ENCODE peak calls at places on chromosomes 1 and 21, in six cellular contexts. A, I, F, Z, C and J are unnamed samples.

GRCh38 chr1:9822490-9822889 is 1.3 kb downstream of the CLSTN1 start:
- DNase-seq in F (no peak), I (peak), A (no peak), C (peak), Z (no peak), J (peak)

GRCh38 chr1:37793773-37794371 is at the start of gene MANEAL:
- DNase-seq in I (peak), Z (peak), F (peak), C (peak), A (no peak), J (peak)

GRCh38 chr1:51567653-51568052 is 48.6 kb upstream of the EPS15 start:
- DNase-seq in I (no peak), C (peak), Z (no peak), A (no peak), F (peak), J (no peak)

GRCh38 chr1:184805667-184806295 is 51.1 kb upstream of the EDEM3 start:
- DNase-seq in F (peak), A (peak), Z (peak), I (peak), C (peak), J (peak)

GRCh38 chr21:39527664-39528381 is 76.1 kb downstream of the SH3BGR start:
- DNase-seq in I (no peak), F (no peak), A (no peak), Z (peak), C (no peak), J (no peak)

GRCh38 chr1:87329756-87330200 is 1.1 kb downstream of the LMO4 start:
- DNase-seq in F (peak), I (peak), C (peak), A (no peak), Z (no peak), J (peak)

GRCh38 chr1:21162740-21163464 is 13.8 kb downstream of the EIF4G3 start:
- DNase-seq in C (no peak), F (peak), A (no peak), Z (no peak), I (no peak), J (no peak)

GRCh38 chr1:221631551-221631950 is 110.3 kb downstream of the DUSP10 start:
- DNase-seq in Z (no peak), A (no peak), F (no peak), C (no peak), I (no peak), J (no peak)

GRCh38 chr1:103267893-103268292 is 159.6 kb upstream of the COL11A1 start:
- DNase-seq in I (no peak), C (no peak), F (no peak), A (no peak), Z (peak), J (no peak)

GRCh38 chr1:2134604-2135307 is 59.8 kb downstream of the FAAP20 start:
- DNase-seq in Z (no peak), F (no peak), C (no peak), A (no peak), I (no peak), J (no peak)

GRCh38 chr1:11132571-11133293 is 33.1 kb upstream of the EXOSC10 start:
- DNase-seq in A (no peak), Z (peak), F (no peak), I (no peak), C (no peak), J (no peak)

GRCh38 chr1:173269490-173270230 is 62.5 kb upstream of the TNFSF4 start:
- DNase-seq in Z (no peak), C (peak), F (peak), I (no peak), A (no peak), J (no peak)

GRCh38 chr1:115668579-115668978 is 26.8 kb downstream of the VANGL1 start:
- DNase-seq in A (no peak), F (no peak), C (peak), Z (no peak), I (no peak), J (no peak)

GRCh38 chr1:219782929-219783328 is 145.4 kb downstream of the SLC30A10 start:
- DNase-seq in C (no peak), A (no peak), I (no peak), Z (no peak), F (no peak), J (no peak)

GRCh38 chr1:111920221-111921024 is 69.0 kb downstream of the KCND3 start:
- DNase-seq in C (no peak), Z (no peak), I (no peak), F (no peak), A (no peak), J (no peak)

GRCh38 chr1:75794382-75794781 is 2.3 kb upstream of the MSH4 start:
- DNase-seq in Z (peak), C (no peak), I (no peak), A (no peak), F (no peak), J (no peak)

GRCh38 chr1:53025034-53025777 is 36.8 kb upstream of the PODN start:
- DNase-seq in F (peak), C (peak), A (no peak), Z (peak), I (no peak), J (no peak)

GRCh38 chr1:57475366-57475765 is 51.5 kb upstream of the DAB1 start:
- DNase-seq in C (no peak), F (no peak), I (no peak), Z (no peak), A (no peak), J (no peak)

GRCh38 chr1:175201061-175201508 is 8.5 kb upstream of the KIAA0040 start:
- DNase-seq in Z (no peak), I (no peak), C (peak), A (no peak), F (peak), J (no peak)

GRCh38 chr1:115811140-115811828 is 29.6 kb downstream of the NHLH2 start:
- DNase-seq in Z (no peak), F (peak), I (no peak), A (no peak), C (no peak), J (no peak)

GRCh38 chr1:85344256-85344694 is 67.8 kb upstream of the BCL10 start:
- DNase-seq in I (no peak), C (peak), A (peak), Z (peak), F (no peak), J (no peak)

DNA sequence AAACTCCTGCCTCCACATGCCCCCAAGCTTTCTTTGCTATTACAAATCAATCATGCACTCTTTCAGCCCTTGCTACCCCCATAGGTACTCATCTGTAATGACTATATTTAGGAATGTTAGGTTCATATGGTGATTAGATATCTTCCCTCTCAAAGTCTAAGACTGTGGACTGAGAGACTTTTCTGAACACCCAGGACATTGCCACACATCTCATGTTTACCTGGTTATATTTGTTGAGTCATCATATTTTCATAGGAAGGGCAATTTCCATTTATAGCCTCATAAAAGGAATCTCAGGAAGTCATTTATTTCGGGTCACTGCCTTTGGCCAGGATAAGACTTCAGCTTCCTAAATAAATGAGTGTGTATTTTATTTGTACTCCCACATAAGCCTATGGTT is 81.5 kb upstream of the LPGAT1 start:
- DNase-seq in Z (no peak), C (no peak), I (no peak), A (no peak), F (no peak), J (no peak)
- H2AFZ ChIP-seq in Z (no peak), C (no peak), I (no peak), A (no peak), F (no peak), J (no peak)

DNA sequence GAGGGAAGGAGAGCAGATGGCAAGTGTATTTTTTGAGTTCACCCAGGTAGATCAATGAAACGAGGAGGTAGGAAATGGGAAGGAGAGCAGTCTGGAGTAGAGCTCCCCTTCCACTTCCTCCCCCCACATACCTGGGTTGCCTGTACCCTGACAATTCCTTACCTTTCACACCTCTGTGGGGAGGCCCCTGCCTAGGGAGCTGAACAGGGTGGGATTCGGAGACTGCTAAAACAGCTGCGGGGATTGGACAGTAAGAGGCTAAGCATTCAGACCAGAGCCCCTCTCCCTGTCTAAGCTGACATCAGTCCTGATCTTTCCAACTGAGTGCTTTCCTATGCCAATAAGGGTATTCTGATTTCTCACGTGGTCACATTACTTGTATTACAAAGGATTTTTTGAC is 14.5 kb downstream of the RCSD1 start:
- DNase-seq in F (no peak), Z (no peak), C (no peak), I (no peak), A (no peak), J (no peak)
- H3K4me2 ChIP-seq in F (no peak), Z (no peak), C (no peak), I (no peak), A (no peak), J (no peak)

DNA sequence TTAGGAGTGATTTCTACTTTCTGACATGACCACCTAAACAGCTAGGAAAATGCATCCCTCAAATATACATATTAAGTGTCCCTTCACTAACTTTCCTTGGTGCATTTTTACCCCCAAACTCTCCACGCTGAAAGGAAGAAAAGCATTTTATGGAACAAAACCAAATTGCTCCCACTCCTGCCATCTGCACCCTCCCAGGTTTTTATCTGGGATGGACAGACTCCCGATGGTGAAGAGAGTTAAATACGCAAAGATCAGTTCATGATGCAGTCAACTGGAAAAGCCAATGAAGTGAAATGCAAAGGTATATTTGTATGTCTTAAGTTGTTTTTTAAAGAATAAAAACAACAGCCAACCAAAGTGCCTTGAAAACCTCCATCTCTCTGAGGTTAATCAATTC is 2.7 kb downstream of the DSTYK start:
- DNase-seq in I (no peak), A (no peak), F (no peak), Z (no peak), C (no peak), J (no peak)
- H2AFZ ChIP-seq in I (no peak), A (no peak), F (no peak), Z (no peak), C (no peak), J (no peak)

DNA sequence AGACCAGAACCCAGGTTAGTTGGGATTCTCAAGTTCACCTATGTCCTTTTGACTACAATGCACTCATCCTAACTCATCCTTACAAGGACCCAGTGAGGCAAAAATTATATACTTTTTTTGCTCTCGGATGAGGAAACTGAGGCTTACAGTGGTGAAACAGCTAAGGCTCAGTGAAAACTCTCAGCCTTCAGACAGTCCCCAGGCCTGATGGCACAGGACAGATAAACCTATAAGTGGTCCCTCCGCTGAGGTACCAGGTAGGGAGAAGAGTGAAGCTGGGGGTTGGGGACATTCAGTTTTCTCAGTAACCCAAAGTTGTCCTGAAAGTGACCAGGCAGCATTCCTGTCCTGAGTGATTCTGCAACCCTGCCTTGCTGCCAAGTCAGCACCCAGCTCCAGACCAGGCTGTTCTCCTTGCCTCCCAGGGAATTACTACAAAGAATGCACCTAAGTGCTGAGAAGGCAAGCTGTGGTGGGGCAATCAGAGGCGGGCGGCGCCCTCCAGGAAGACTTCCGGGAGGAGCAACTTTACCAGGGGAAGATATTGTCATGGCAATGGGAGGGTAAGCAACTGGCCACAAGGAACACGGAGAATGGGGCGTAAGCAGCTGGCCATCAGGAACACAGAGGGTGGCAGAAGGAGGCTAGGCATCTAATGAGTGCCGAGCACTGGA is 4.6 kb downstream of the TENT5B start:
- DNase-seq in I (no peak), C (no peak), F (no peak), A (no peak), Z (no peak), J (no peak)
- H3K4me2 ChIP-seq in I (no peak), C (no peak), F (no peak), A (peak), Z (no peak), J (no peak)